ENCODE peak calls at places on chromosomes 7 and 10, in four cellular contexts. O, I, H and R are unnamed samples.

GRCh38 chr10:43871004-43871439 is 222.3 kb upstream of the ZNF32 start:
- DNase-seq in H (peak), I (no peak), O (no peak), R (no peak)

GRCh38 chr10:46552526-46553237 is 3.8 kb downstream of the GPRIN2 start:
- DNase-seq in O (no peak), H (no peak), I (no peak), R (no peak)

GRCh38 chr7:158299607-158300006 is 288.0 kb downstream of the PTPRN2 start:
- DNase-seq in O (no peak), H (no peak), I (no peak), R (no peak)

GRCh38 chr7:74372511-74373111 is 81.1 kb upstream of the GTF2IRD1 start:
- DNase-seq in O (peak), I (no peak), H (peak), R (no peak)

GRCh38 chr7:435518-436366 is 83.9 kb downstream of the PDGFA start:
- DNase-seq in O (no peak), H (peak), I (no peak), R (peak)

GRCh38 chr10:15715619-15716227 is 4.0 kb downstream of the ITGA8 start:
- DNase-seq in H (no peak), O (peak), I (no peak), R (no peak)

GRCh38 chr7:137337902-137338301 is 5.6 kb downstream of the PTN start:
- DNase-seq in O (no peak), I (no peak), H (no peak), R (no peak)

GRCh38 chr7:47227762-47228177 is 354.1 kb downstream of the TNS3 start:
- DNase-seq in I (peak), O (peak), H (peak), R (no peak)

GRCh38 chr10:3775671-3776551 is 9.1 kb downstream of the KLF6 start:
- DNase-seq in H (no peak), I (no peak), O (peak), R (peak)

GRCh38 chr7:137025469-137026175 is 157.2 kb downstream of the CHRM2 start:
- DNase-seq in H (no peak), I (peak), O (peak), R (no peak)

GRCh38 chr7:32893225-32893560 is 1.6 kb upstream of the KBTBD2 start:
- DNase-seq in I (no peak), O (no peak), H (no peak), R (no peak)

GRCh38 chr10:69315610-69316312 is 37.5 kb downstream of the HK1 start:
- DNase-seq in O (no peak), H (no peak), I (no peak), R (no peak)

GRCh38 chr7:27155816-27156507 is 513 bp downstream of the HOXA7 start:
- DNase-seq in H (no peak), O (no peak), I (no peak), R (no peak)

GRCh38 chr7:98613601-98614425 is 3.3 kb upstream of the NPTX2 start:
- DNase-seq in I (peak), O (peak), H (no peak), R (peak)

GRCh38 chr7:24463474-24463873 is 109.8 kb upstream of the PALS2 start:
- DNase-seq in H (no peak), I (no peak), O (no peak), R (no peak)

GRCh38 chr7:138499340-138499739 is 39.3 kb downstream of the TRIM24 start:
- DNase-seq in H (no peak), I (no peak), O (no peak), R (no peak)

GRCh38 chr7:25658375-25658774 is 430.1 kb upstream of the NPVF start:
- DNase-seq in H (no peak), I (no peak), O (no peak), R (no peak)

GRCh38 chr10:79936625-79937255 is 12.2 kb downstream of the SFTPD start:
- DNase-seq in O (no peak), I (no peak), H (no peak), R (no peak)

GRCh38 chr7:8433477-8434289 is at the start of gene NXPH1:
- DNase-seq in I (no peak), H (no peak), O (peak), R (peak)

GRCh38 chr10:104309980-104310978 is 28.0 kb downstream of the ITPRIP start:
- DNase-seq in I (no peak), O (peak), H (peak), R (no peak)

GRCh38 chr7:38368191-38368605 is 94.8 kb upstream of the TARP start:
- DNase-seq in I (no peak), H (peak), O (peak), R (peak)

GRCh38 chr10:94571528-94571927 is 25.9 kb downstream of the HELLS start:
- DNase-seq in I (no peak), H (no peak), O (peak), R (no peak)

GRCh38 chr7:128938524-128939074 is 872 bp downstream of the IRF5 start:
- DNase-seq in H (no peak), I (no peak), O (no peak), R (peak)

GRCh38 chr7:104271948-104272347 is 56.5 kb upstream of the LHFPL3 start:
- DNase-seq in O (no peak), I (no peak), H (no peak), R (no peak)

GRCh38 chr7:104267701-104268368 is 60.0 kb upstream of the ORC5 start:
- DNase-seq in I (no peak), H (no peak), O (peak), R (no peak)

GRCh38 chr7:104275900-104276299 is 52.5 kb upstream of the LHFPL3 start:
- DNase-seq in H (no peak), O (no peak), I (no peak), R (no peak)

GRCh38 chr7:104272767-104273384 is 55.5 kb upstream of the LHFPL3 start:
- DNase-seq in O (peak), I (peak), H (no peak), R (peak)
- TF ChIP-seq CTCF in O (peak), I (peak), H (peak), R (peak)

GRCh38 chr7:118252087-118252486 is 27.6 kb downstream of the ANKRD7 start:
- DNase-seq in H (no peak), I (no peak), O (no peak), R (no peak)

GRCh38 chr7:118245267-118246040 is 20.9 kb downstream of the ANKRD7 start:
- DNase-seq in I (peak), O (no peak), H (no peak), R (no peak)

DNA sequence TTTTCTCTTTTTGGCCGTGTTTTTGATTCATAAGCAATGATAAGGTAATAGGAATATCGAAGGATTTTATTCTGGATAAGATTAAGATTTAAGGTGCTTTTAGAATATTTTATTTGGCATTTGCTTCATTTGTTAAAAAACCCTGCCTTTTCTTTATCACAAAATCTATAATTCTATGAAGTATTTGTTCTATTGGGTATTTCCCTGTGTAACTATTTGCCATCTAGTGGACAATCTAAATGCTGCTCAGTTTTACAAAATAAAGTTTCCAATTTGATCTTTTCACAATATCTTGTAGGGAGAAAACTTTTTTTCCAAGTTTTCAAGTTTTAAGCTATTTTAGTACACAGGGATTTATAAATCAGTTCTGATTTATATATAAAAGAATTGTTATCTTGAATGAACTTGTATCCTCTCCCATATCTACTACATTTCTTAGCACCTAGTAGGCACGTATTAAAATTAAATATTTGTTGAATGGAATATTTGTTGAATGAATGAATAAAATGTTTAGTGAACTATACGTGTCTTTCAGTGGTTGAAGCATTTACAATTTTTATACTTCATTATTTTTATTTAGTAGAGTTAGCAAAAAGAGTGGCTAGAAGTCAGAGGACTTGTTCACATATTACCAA is 26.5 kb downstream of the ANKRD7 start:
- DNase-seq in I (no peak), O (no peak), H (no peak), R (no peak)
- TF ChIP-seq CTCF in I (peak), O (peak), H (no peak), R (peak)

DNA sequence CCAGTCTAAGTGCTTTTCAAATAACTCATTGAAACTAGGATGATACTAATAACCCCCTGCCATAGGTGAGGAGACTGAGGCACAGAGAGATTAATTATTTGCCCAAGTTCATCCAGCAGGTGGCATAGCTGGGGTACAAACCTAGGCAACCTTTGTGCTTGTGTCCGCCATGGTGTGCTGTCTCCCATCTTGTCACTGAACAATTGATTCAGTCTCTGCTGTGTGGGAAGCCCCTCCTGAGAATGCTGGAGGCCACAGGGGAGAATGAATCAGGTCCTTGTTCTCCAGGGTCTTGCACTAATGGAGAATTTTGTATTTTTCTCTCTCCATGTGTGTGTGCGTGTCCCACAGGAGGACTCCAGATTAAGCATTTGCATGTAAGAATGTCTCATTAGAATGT is 15.8 kb upstream of the TMEM236 start:
- DNase-seq in O (no peak), I (no peak), H (no peak), R (no peak)
- TF ChIP-seq CTCF in O (no peak), I (no peak), H (no peak), R (no peak)

GRCh38 chr10:101441539-101442455 is 87.8 kb downstream of the BTRC start:
- DNase-seq in I (peak), H (no peak), O (peak), R (peak)
- TF ChIP-seq CTCF in I (peak), H (peak), O (peak), R (peak)

DNA sequence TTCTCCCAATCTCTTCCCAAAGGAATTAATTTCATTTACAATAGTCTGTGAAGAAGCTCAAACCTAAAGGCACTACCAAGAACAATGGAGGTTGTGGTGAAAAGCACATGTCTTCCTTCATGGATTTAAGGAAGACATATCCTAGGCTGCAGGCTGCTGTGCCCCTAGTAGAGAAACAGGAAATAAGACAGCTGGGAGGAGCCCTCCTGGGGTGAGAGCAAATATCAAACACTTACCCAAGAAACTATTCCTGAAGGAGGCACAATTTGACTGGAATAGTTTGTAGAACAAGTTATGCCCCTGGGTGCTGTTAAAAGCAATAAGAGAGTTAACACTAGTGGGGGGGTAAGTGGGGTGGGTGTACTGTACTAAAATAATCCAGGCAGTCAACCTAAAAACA is 30.1 kb downstream of the PDZD8 start:
- DNase-seq in I (no peak), O (peak), H (no peak), R (no peak)
- TF ChIP-seq CTCF in I (no peak), O (no peak), H (no peak), R (no peak)

GRCh38 chr7:149849174-149849573 is 11.0 kb downstream of the ZNF862 start:
- DNase-seq in O (no peak), I (no peak), H (no peak), R (no peak)
- TF ChIP-seq CTCF in O (no peak), I (no peak), H (no peak), R (no peak)